ENCODE peak calls at places on chromosomes 13 and 19, in six cellular contexts. J, Q, D, O, P and B are unnamed samples.

GRCh38 chr13:81986308-81986707 is 1645.4 kb upstream of the SPRY2 start:
- DNase-seq in D (no peak), Q (no peak), O (no peak), J (no peak), P (no peak), B (no peak)

GRCh38 chr13:20370815-20371421 is 138.8 kb upstream of the GJB6 start:
- DNase-seq in D (no peak), Q (no peak), O (no peak), J (peak; percentile 40), P (no peak), B (no peak)

GRCh38 chr19:44925114-44925891 is 10.9 kb downstream of the APOC1 start:
- DNase-seq in D (no peak), J (no peak), Q (no peak), P (no peak), O (peak; percentile 89), B (no peak)

GRCh38 chr13:107458269-107458668 is 757.1 kb downstream of the LIG4 start:
- DNase-seq in J (no peak), D (no peak), O (no peak), Q (no peak), P (no peak), B (no peak)

GRCh38 chr13:100835695-100836094 is 161.1 kb upstream of the TMTC4 start:
- DNase-seq in D (no peak), J (no peak), O (no peak), Q (no peak), P (no peak), B (no peak)

GRCh38 chr19:19040417-19040816 is 7.0 kb downstream of the ARMC6 start:
- DNase-seq in O (peak; percentile 71), D (peak; percentile 80), P (no peak), Q (no peak), J (no peak), B (no peak)

GRCh38 chr19:19033426-19034203 is at the start of the genes ARMC6 and SUGP2:
- DNase-seq in D (peak; percentile 53), P (peak; percentile 94), J (peak; percentile 80), O (peak; percentile 88), Q (peak; percentile 89), B (peak; percentile 93)

GRCh38 chr13:113879506-113880360 is 15.9 kb upstream of the GAS6 start:
- DNase-seq in P (no peak), Q (no peak), J (no peak), D (no peak), O (no peak), B (no peak)

GRCh38 chr19:48145596-48146254 is 24.4 kb downstream of the LIG1 start:
- DNase-seq in D (no peak), Q (no peak), J (no peak), P (no peak), O (no peak), B (no peak)

GRCh38 chr13:91184244-91184926 is 163.1 kb upstream of the MIR17HG start:
- DNase-seq in Q (no peak), D (no peak), O (no peak), P (no peak), J (no peak), B (no peak)

GRCh38 chr13:21231426-21231945 is 55.0 kb downstream of the MRPL57 start:
- DNase-seq in O (no peak), P (no peak), D (no peak), J (no peak), Q (no peak), B (no peak)

GRCh38 chr13:32472194-32472621 is 44.3 kb upstream of the N4BP2L1 start:
- DNase-seq in Q (no peak), O (no peak), J (no peak), D (no peak), P (no peak), B (no peak)

GRCh38 chr13:55069746-55070145 is 2041.1 kb downstream of the OLFM4 start:
- DNase-seq in O (no peak), J (no peak), D (no peak), P (no peak), Q (no peak), B (no peak)

GRCh38 chr19:48390188-48391099 is 907 bp downstream of the KDELR1 start:
- DNase-seq in Q (peak; percentile 68), J (peak; percentile 82), P (peak; percentile 80), D (no peak), O (peak; percentile 71), B (peak; percentile 64)

GRCh38 chr19:7519411-7520130 is 2.9 kb upstream of the MCOLN1 start:
- DNase-seq in O (no peak), J (no peak), P (no peak), Q (no peak), D (no peak), B (no peak)

GRCh38 chr19:7751157-7751783 is 3.9 kb upstream of the CD209 start:
- DNase-seq in Q (peak; percentile 48), O (no peak), P (no peak), D (no peak), J (no peak), B (no peak)

GRCh38 chr19:36008336-36008978 is at the start of gene SYNE4:
- DNase-seq in D (no peak), J (peak; percentile 82), O (peak; percentile 78), Q (no peak), P (no peak), B (no peak)

GRCh38 chr13:23467048-23467931 is 33.8 kb upstream of the SACS start:
- DNase-seq in Q (no peak), O (no peak), J (no peak), D (no peak), P (peak; percentile 54), B (no peak)

GRCh38 chr19:13838943-13839192 is 38.1 kb upstream of the NANOS3 start:
- DNase-seq in D (no peak), J (no peak), O (no peak), Q (no peak), P (peak; percentile 95), B (peak; percentile 78)

GRCh38 chr13:41311607-41312500 is 787 bp downstream of the NAA16 start:
- DNase-seq in D (no peak), Q (peak; percentile 48), J (peak; percentile 35), O (peak; percentile 68), P (peak; percentile 64), B (peak; percentile 65)

GRCh38 chr13:19952850-19953249 is 5.7 kb upstream of the ZMYM2 start:
- DNase-seq in D (no peak), O (no peak), P (no peak), Q (no peak), J (no peak), B (no peak)

GRCh38 chr13:85363504-85363903 is 435.7 kb downstream of the SLITRK6 start:
- DNase-seq in J (no peak), O (no peak), D (no peak), P (no peak), Q (no peak), B (no peak)

GRCh38 chr19:14091086-14091884 is 734 bp upstream of the SAMD1 start:
- DNase-seq in D (no peak), O (peak; percentile 86), P (peak; percentile 63), J (peak; percentile 80), Q (peak; percentile 82), B (peak; percentile 67)

GRCh38 chr19:43774103-43774939 is 6.5 kb downstream of the KCNN4 start:
- DNase-seq in O (no peak), D (no peak), Q (no peak), J (no peak), P (peak; percentile 87), B (no peak)
- TF ChIP-seq CTCF in O (peak; percentile 27), D (peak; percentile 50), Q (no peak), J (no peak), P (peak; percentile 77), B (no peak)

GRCh38 chr13:102846261-102847015 is 606 bp downstream of the ERCC5 start:
- DNase-seq in P (peak; percentile 38), D (no peak), O (peak; percentile 40), Q (peak; percentile 63), J (no peak), B (peak; percentile 42)
- TF ChIP-seq CTCF in P (no peak), D (peak; percentile 2), O (no peak), Q (no peak), J (no peak), B (no peak)

GRCh38 chr19:39196320-39196719 is 444 bp upstream of the NCCRP1 start:
- DNase-seq in D (no peak), Q (no peak), P (no peak), J (no peak), O (no peak), B (no peak)

GRCh38 chr19:39199025-39199424 is 2.3 kb downstream of the NCCRP1 start:
- DNase-seq in O (no peak), P (peak; percentile 59), J (no peak), Q (no peak), D (peak; percentile 6), B (no peak)

GRCh38 chr19:39196860-39197562 is at the start of gene NCCRP1:
- DNase-seq in D (no peak), Q (no peak), J (no peak), O (no peak), P (no peak), B (no peak)

GRCh38 chr19:39195755-39196154 is 1.0 kb upstream of the NCCRP1 start:
- DNase-seq in P (no peak), O (no peak), Q (no peak), J (peak; percentile 58), D (no peak), B (no peak)

GRCh38 chr19:39197808-39198207 is 1.0 kb downstream of the NCCRP1 start:
- DNase-seq in Q (no peak), D (no peak), P (no peak), J (no peak), O (no peak), B (no peak)
- TF ChIP-seq CTCF in Q (no peak), D (no peak), P (peak; percentile 27), J (no peak), O (no peak), B (no peak)

GRCh38 chr19:3345850-3346460 is 20.4 kb upstream of the NFIC start:
- DNase-seq in D (no peak), J (no peak), P (no peak), O (no peak), Q (no peak), B (no peak)

GRCh38 chr19:3342246-3342645 is 24.1 kb upstream of the NFIC start:
- DNase-seq in P (no peak), D (no peak), Q (no peak), O (no peak), J (no peak), B (no peak)

GRCh38 chr19:3346677-3347353 is 19.6 kb upstream of the NFIC start:
- DNase-seq in Q (no peak), O (no peak), P (no peak), D (no peak), J (no peak), B (no peak)

GRCh38 chr19:3344608-3345598 is 21.5 kb upstream of the NFIC start:
- DNase-seq in O (no peak), Q (no peak), J (no peak), P (no peak), D (no peak), B (no peak)

DNA sequence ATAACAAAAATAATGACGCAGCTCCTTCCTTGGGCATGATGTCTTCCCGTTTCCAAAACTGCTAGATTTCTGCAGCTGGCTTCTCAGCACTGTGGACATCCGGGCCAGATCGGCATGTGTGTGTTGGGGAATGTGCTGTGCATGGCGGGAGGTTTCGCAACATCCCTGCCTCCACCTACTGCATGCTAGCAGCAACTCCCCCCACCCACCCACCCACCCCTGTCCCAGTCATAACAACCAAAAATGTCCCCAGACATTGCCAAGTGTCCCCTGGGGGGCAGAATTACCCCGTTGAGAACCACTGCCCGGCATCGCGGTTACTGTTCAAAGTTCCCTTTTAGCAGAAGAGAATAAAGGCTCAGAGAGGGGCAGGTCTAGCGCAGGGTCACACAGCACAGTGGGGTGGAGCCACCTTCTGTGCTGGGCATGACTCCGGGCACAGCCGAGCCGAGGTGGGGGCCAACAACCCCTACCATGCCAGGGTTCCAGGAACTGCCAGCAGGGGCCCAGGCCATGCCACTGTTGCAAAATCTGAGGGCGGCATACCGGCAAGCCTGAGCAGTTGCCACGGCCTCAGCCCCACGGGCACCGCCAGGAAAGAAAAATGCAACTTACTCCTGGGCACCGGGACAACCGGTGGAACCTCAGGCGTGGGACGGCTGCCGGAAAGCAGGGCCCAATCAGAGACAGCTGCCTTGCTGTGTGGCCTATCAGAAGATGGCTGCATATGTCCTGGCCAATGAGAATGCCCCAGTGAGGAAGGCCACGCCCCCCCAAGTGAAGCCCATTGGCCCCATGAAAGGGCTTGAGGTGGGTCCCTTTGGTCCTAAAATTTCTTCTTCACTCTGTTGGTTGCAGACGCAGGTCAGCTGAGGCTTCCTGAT is 22.5 kb upstream of the NFIC start:
- DNase-seq in P (peak; percentile 89), Q (peak; percentile 60), O (peak; percentile 86), J (peak; percentile 68), D (no peak), B (no peak)
- TF ChIP-seq CTCF in P (peak; percentile 26), Q (no peak), O (no peak), J (no peak), D (peak; percentile 7), B (no peak)